ENCODE peak calls at places on chromosomes 13 and 19, in four cellular contexts. J, Z, R and A are unnamed samples.
A peak's percentile ranks its signal among the peaks of the same experiment; 100 is the strongest.

GRCh38 chr13:30016398-30016797 is 166.0 kb upstream of the UBL3 start:
- DNase-seq in J (no peak), Z (no peak), R (no peak), A (no peak)

GRCh38 chr19:56837492-56837891 is 3.0 kb downstream of the PEG3 start:
- DNase-seq in R (peak; percentile 17), J (no peak), Z (peak; percentile 72), A (peak; percentile 34)

GRCh38 chr13:109297628-109298027 is 488.8 kb downstream of the IRS2 start:
- DNase-seq in R (no peak), J (no peak), Z (no peak), A (no peak)

GRCh38 chr19:7013678-7014077 is 7.6 kb downstream of the MBD3L2B start:
- DNase-seq in R (no peak), J (no peak), Z (peak; percentile 25), A (no peak)

GRCh38 chr19:49355890-49356289 is 6.3 kb downstream of the TEAD2 start:
- DNase-seq in Z (no peak), R (no peak), J (no peak), A (no peak)

GRCh38 chr13:38662362-38662761 is 24.5 kb upstream of the FREM2 start:
- DNase-seq in Z (no peak), R (no peak), J (peak; percentile 56), A (no peak)

GRCh38 chr13:101916108-101916757 is 463.8 kb downstream of the ITGBL1 start:
- DNase-seq in J (peak; percentile 63), R (no peak), Z (no peak), A (peak; percentile 83)

GRCh38 chr19:6772028-6772865 is at the start of gene VAV1:
- DNase-seq in Z (peak; percentile 69), R (no peak), J (no peak), A (no peak)

GRCh38 chr13:85666356-85666755 is 132.9 kb downstream of the SLITRK6 start:
- DNase-seq in Z (no peak), J (peak; percentile 20), R (no peak), A (no peak)

GRCh38 chr13:48492123-48493075 is 40.5 kb downstream of the RCBTB2 start:
- DNase-seq in J (peak; percentile 11), Z (peak; percentile 57), R (no peak), A (peak; percentile 83)

GRCh38 chr19:13985771-13986347 is 20.3 kb downstream of the RFX1 start:
- DNase-seq in J (no peak), R (no peak), Z (no peak), A (no peak)

GRCh38 chr19:38273499-38273898 is 9.1 kb downstream of the SPINT2 start:
- DNase-seq in J (no peak), Z (no peak), R (no peak), A (no peak)

GRCh38 chr19:611506-611869 is 21.8 kb downstream of the HCN2 start:
- DNase-seq in R (no peak), Z (no peak), J (no peak), A (no peak)

GRCh38 chr13:107870400-107870799 is 344.9 kb downstream of the LIG4 start:
- DNase-seq in J (no peak), R (no peak), Z (no peak), A (no peak)

GRCh38 chr19:31627824-31628223 is 278.6 kb upstream of the TSHZ3 start:
- DNase-seq in R (no peak), Z (no peak), J (no peak), A (no peak)

GRCh38 chr13:24802074-24802473 is 38.1 kb downstream of the RNF17 start:
- DNase-seq in J (no peak), R (no peak), Z (no peak), A (no peak)

GRCh38 chr19:54218259-54218658 is 4.5 kb downstream of the LILRB3 start:
- DNase-seq in Z (no peak), R (no peak), J (no peak), A (no peak)

GRCh38 chr13:62626771-62627170 is 1211.1 kb upstream of the PCDH20 start:
- DNase-seq in Z (no peak), R (no peak), J (no peak), A (no peak)

GRCh38 chr19:47377208-47377701 is 28.1 kb downstream of the DHX34 start:
- DNase-seq in J (no peak), R (no peak), Z (no peak), A (no peak)

GRCh38 chr19:12975221-12975756 is 5.9 kb downstream of the DAND5 start:
- DNase-seq in Z (no peak), R (no peak), J (no peak), A (peak; percentile 57)

GRCh38 chr13:38990693-38991092 is at the start of gene STOML3:
- DNase-seq in R (no peak), J (no peak), Z (no peak), A (no peak)

GRCh38 chr13:70170689-70171088 is 62.4 kb upstream of the KLHL1 start:
- DNase-seq in J (no peak), Z (no peak), R (no peak), A (no peak)

GRCh38 chr13:51230473-51231105 is 8.4 kb downstream of the FAM124A start:
- DNase-seq in Z (no peak), J (peak; percentile 38), R (no peak), A (no peak)

GRCh38 chr19:43624933-43625332 is 5.5 kb upstream of the ZNF428 start:
- DNase-seq in Z (peak; percentile 40), J (peak; percentile 62), R (no peak), A (no peak)

GRCh38 chr13:107348471-107348870 is 780.5 kb upstream of the ARGLU1 start:
- DNase-seq in Z (no peak), R (no peak), J (no peak), A (no peak)

GRCh38 chr13:75749407-75749806 is 113.3 kb downstream of the LMO7 start:
- DNase-seq in Z (no peak), J (no peak), R (peak; percentile 32), A (peak; percentile 7)

GRCh38 chr13:33229446-33230177 is 55.9 kb downstream of the STARD13 start:
- DNase-seq in Z (no peak), J (no peak), R (no peak), A (peak; percentile 66)

GRCh38 chr19:40089462-40089861 is 1.3 kb downstream of the ZNF780A start:
- DNase-seq in Z (no peak), J (peak; percentile 0), R (no peak), A (no peak)

GRCh38 chr13:91212229-91212628 is 135.3 kb upstream of the MIR17HG start:
- DNase-seq in Z (no peak), J (no peak), R (no peak), A (no peak)

GRCh38 chr19:14565765-14566711 is 5.8 kb downstream of the NDUFB7 start:
- DNase-seq in R (no peak), J (no peak), Z (no peak), A (no peak)

DNA sequence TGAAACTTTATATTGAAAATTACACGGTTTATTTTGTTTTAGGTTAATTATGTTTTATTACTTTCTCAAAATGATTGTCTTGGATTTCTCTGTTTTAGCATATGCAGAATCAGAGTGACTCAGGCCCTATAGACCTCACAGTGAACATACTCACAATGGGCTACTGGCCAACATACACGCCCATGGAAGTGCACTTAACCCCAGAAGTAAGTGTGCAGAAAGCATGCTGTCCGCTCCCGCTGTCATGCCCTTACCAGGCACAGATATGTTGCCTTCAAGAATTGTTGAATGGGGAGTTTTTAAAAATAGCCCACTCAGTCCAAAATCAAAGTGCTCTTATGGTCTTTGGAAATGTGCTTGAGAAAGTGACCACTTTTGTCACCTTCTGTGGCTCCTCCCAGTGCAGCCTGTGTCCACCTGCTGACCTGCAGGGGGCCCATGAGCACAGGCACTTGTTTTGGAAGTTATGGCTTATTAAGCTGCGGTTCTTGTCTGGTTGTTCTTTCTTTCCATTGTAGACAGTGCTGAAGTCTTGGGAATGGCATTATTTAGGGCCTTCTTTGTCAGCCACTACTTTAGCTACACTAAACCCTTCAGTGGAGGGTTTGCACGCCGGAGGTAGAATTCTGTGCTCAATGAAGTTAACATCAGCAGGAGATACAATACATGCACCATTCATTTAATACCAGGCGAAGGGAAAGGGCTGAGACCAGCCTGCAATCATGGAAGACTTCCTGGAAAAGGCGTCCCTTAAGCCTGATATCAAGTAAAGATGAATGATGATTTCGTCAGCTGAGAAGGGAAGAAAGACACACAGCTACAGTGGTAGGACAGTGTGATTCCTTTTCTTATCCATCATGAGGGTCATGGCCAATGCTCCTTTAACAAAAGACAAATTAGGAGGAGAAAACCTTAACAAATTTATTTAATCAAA is 36.7 kb downstream of the CUL4A start:
- DNase-seq in Z (peak; percentile 50), J (no peak), R (no peak), A (no peak)
- TF ChIP-seq CTCF in Z (no peak), J (peak; percentile 36), R (no peak), A (peak; percentile 36)

GRCh38 chr19:4044927-4045557 is 21.7 kb downstream of the ZBTB7A start:
- DNase-seq in R (no peak), Z (no peak), J (no peak), A (no peak)

GRCh38 chr19:4042731-4043082 is 24.0 kb downstream of the ZBTB7A start:
- DNase-seq in J (no peak), Z (peak; percentile 40), R (no peak), A (peak; percentile 10)

GRCh38 chr19:4043410-4043809 is 23.3 kb downstream of the ZBTB7A start:
- DNase-seq in R (no peak), Z (no peak), J (no peak), A (no peak)

GRCh38 chr19:4042064-4042730 is 24.5 kb downstream of the ZBTB7A start:
- DNase-seq in R (no peak), Z (no peak), J (no peak), A (peak; percentile 7)

DNA sequence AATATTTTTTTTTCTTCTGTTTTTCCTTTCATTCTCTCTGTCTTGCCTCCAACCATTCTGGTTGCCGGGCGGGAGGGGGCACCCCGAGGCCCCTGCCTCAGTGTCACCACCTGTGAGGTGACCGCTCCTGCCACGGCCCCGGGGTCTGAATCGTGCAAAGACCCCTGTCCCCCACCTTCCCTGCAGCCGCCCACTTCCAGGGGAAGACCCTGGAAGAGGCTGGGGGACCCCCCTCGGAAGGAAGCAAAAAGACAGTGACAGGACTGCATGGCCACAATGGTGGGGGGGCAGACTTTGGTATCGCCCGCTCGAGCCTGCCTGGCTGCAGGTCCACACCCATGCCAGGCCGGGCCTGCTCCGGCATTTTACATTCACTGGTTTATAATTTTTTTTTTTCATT is 22.7 kb downstream of the ZBTB7A start:
- DNase-seq in Z (no peak), R (no peak), J (no peak), A (peak; percentile 13)
- H3K36me3 ChIP-seq in Z (peaks cover 18% of the 10 kb centered on the region), R (peaks cover 23% of the 10 kb centered on the region), J (peaks cover 3% of the 10 kb centered on the region), A (peaks cover 12% of the 10 kb centered on the region)

DNA sequence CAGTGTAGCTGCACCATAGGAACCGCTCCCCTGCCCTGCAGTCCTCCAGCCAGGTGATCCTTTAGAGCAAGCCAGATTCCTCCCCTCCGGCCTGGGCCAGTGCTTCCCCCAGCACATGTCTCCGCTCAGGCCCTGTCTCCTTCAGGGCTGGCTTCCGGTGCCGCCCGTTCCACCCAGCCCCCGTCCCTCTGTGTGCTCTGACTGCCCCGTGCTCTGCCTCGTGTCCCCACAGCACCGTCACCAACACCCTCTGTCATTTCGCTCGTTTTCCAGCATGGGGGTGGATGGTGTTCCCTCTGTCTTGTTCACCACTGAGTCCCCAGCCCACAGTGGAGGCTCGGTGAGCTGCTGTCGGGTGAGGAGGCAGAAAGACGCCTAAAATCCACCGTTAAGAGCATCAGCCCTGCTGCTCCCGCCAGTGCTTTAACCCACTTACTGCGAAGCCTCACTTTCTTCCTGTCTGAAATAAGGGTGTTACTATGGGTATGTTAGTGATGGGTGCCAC is 54.5 kb downstream of the TSSK6 start:
- DNase-seq in Z (peak; percentile 37), R (no peak), J (peak; percentile 57), A (peak; percentile 70)
- H3K4me1 ChIP-seq in Z (peaks cover 48% of the 10 kb centered on the region), R (peaks cover 61% of the 10 kb centered on the region), J (peaks cover 56% of the 10 kb centered on the region), A (peaks cover 42% of the 10 kb centered on the region)

DNA sequence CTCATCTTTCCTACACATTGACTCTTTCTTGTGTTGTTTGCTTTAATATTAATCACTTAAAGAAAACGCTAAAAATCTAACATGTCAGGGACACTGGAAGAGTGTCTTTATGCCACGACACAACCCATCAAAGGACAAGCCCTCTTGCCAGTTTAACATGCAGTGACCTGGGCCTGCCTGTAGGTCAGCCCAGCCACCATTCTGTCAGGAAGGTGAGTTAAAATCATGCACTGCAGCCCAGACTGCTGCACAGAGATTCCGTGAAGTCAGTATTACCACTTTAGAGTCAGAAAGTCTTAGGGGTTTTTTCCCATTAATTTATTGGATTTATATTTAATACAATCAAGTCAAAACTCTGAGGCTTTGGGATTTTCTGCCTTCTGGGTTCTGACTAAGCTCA is 58.0 kb downstream of the TNFRSF19 start:
- DNase-seq in Z (no peak), R (no peak), J (no peak), A (no peak)
- TF ChIP-seq CTCF in Z (no peak), R (no peak), J (no peak), A (peak; percentile 20)